ENCODE peak calls at places on chromosome 12, in four cellular contexts. One of them, this sample, is unnamed. For H3K4me1, the result is how much of the 10 kb centered on the place peaks cover.

GRCh38 chr12:34301251-34302130 is 279.2 kb downstream of the ALG10 start:
- DNase-seq in tibial nerve: no peak
- DNase-seq in lower lobe of right lung: peak
- DNase-seq in gastrocnemius medialis: no peak
- DNase-seq in this sample: no peak

GRCh38 chr12:95322335-95322734 is 104.7 kb downstream of the VEZT start:
- DNase-seq in lower lobe of right lung: no peak
- DNase-seq in tibial nerve: no peak
- DNase-seq in gastrocnemius medialis: no peak
- DNase-seq in this sample: no peak

GRCh38 chr12:62537544-62537943 is 70.9 kb downstream of the MON2 start:
- DNase-seq in gastrocnemius medialis: no peak
- DNase-seq in tibial nerve: no peak
- DNase-seq in lower lobe of right lung: no peak
- DNase-seq in this sample: no peak

GRCh38 chr12:30519535-30519934 is 176.1 kb downstream of the IPO8 start:
- DNase-seq in tibial nerve: no peak
- DNase-seq in gastrocnemius medialis: no peak
- DNase-seq in lower lobe of right lung: no peak
- DNase-seq in this sample: no peak

GRCh38 chr12:25976289-25976688 is 17.8 kb downstream of the RASSF8 start:
- DNase-seq in gastrocnemius medialis: peak
- DNase-seq in tibial nerve: no peak
- DNase-seq in lower lobe of right lung: no peak
- DNase-seq in this sample: no peak

GRCh38 chr12:67425394-67425793 is 156.2 kb downstream of the CAND1 start:
- DNase-seq in lower lobe of right lung: no peak
- DNase-seq in tibial nerve: no peak
- DNase-seq in gastrocnemius medialis: no peak
- DNase-seq in this sample: no peak

GRCh38 chr12:24631691-24632090 is 317.2 kb downstream of the BCAT1 start:
- DNase-seq in lower lobe of right lung: no peak
- DNase-seq in gastrocnemius medialis: no peak
- DNase-seq in tibial nerve: no peak
- DNase-seq in this sample: no peak

GRCh38 chr12:62215506-62215905 is 44.7 kb upstream of the USP15 start:
- DNase-seq in gastrocnemius medialis: no peak
- DNase-seq in lower lobe of right lung: no peak
- DNase-seq in tibial nerve: no peak
- DNase-seq in this sample: no peak

GRCh38 chr12:19970116-19970515 is 398.2 kb upstream of the PDE3A start:
- DNase-seq in tibial nerve: no peak
- DNase-seq in lower lobe of right lung: no peak
- DNase-seq in gastrocnemius medialis: no peak
- DNase-seq in this sample: no peak

GRCh38 chr12:60819794-60820193 is 1224.0 kb downstream of the SLC16A7 start:
- DNase-seq in tibial nerve: no peak
- DNase-seq in lower lobe of right lung: no peak
- DNase-seq in gastrocnemius medialis: no peak
- DNase-seq in this sample: no peak

GRCh38 chr12:65630555-65630954 is 193.7 kb upstream of the HMGA2 start:
- DNase-seq in tibial nerve: no peak
- DNase-seq in lower lobe of right lung: no peak
- DNase-seq in gastrocnemius medialis: no peak
- DNase-seq in this sample: no peak

GRCh38 chr12:88300931-88301330 is 158.8 kb downstream of the TMTC3 start:
- DNase-seq in gastrocnemius medialis: no peak
- DNase-seq in tibial nerve: no peak
- DNase-seq in lower lobe of right lung: no peak
- DNase-seq in this sample: no peak

GRCh38 chr12:121610239-121611149 is 15.8 kb upstream of the ORAI1 start:
- DNase-seq in lower lobe of right lung: no peak
- DNase-seq in gastrocnemius medialis: peak
- DNase-seq in tibial nerve: no peak
- DNase-seq in this sample: no peak

GRCh38 chr12:77746108-77746507 is 84.6 kb upstream of the NAV3 start:
- DNase-seq in tibial nerve: no peak
- DNase-seq in gastrocnemius medialis: no peak
- DNase-seq in lower lobe of right lung: no peak
- DNase-seq in this sample: no peak

GRCh38 chr12:106300761-106301160 is 1.8 kb upstream of the TCP11L2 start:
- DNase-seq in tibial nerve: no peak
- DNase-seq in lower lobe of right lung: no peak
- DNase-seq in gastrocnemius medialis: no peak
- DNase-seq in this sample: no peak

GRCh38 chr12:89873745-89874144 is 165.1 kb upstream of the ATP2B1 start:
- DNase-seq in tibial nerve: no peak
- DNase-seq in gastrocnemius medialis: no peak
- DNase-seq in lower lobe of right lung: no peak
- DNase-seq in this sample: no peak

GRCh38 chr12:14239935-14240872 is 125.3 kb upstream of the ATF7IP start:
- DNase-seq in gastrocnemius medialis: no peak
- DNase-seq in tibial nerve: no peak
- DNase-seq in lower lobe of right lung: peak
- DNase-seq in this sample: no peak

GRCh38 chr12:111135293-111135832 is 215.0 kb upstream of the MYL2 start:
- DNase-seq in gastrocnemius medialis: no peak
- DNase-seq in tibial nerve: no peak
- DNase-seq in lower lobe of right lung: no peak
- DNase-seq in this sample: no peak

GRCh38 chr12:27057543-27057942 is 24.8 kb downstream of the C12orf71 start:
- DNase-seq in tibial nerve: no peak
- DNase-seq in gastrocnemius medialis: no peak
- DNase-seq in lower lobe of right lung: no peak
- DNase-seq in this sample: no peak

GRCh38 chr12:111741235-111741812 is 25.4 kb upstream of the ALDH2 start:
- DNase-seq in gastrocnemius medialis: no peak
- DNase-seq in tibial nerve: no peak
- DNase-seq in lower lobe of right lung: no peak
- DNase-seq in this sample: no peak

GRCh38 chr12:123344086-123344485 is 20.6 kb downstream of the SBNO1 start:
- DNase-seq in lower lobe of right lung: no peak
- DNase-seq in gastrocnemius medialis: no peak
- DNase-seq in tibial nerve: no peak
- DNase-seq in this sample: no peak

GRCh38 chr12:92096346-92097136 is 49.1 kb downstream of the BTG1 start:
- DNase-seq in lower lobe of right lung: no peak
- DNase-seq in tibial nerve: no peak
- DNase-seq in gastrocnemius medialis: no peak
- DNase-seq in this sample: no peak

GRCh38 chr12:112275211-112275610 is 107.0 kb downstream of the HECTD4 start:
- DNase-seq in gastrocnemius medialis: no peak
- DNase-seq in lower lobe of right lung: no peak
- DNase-seq in tibial nerve: no peak
- DNase-seq in this sample: no peak

DNA sequence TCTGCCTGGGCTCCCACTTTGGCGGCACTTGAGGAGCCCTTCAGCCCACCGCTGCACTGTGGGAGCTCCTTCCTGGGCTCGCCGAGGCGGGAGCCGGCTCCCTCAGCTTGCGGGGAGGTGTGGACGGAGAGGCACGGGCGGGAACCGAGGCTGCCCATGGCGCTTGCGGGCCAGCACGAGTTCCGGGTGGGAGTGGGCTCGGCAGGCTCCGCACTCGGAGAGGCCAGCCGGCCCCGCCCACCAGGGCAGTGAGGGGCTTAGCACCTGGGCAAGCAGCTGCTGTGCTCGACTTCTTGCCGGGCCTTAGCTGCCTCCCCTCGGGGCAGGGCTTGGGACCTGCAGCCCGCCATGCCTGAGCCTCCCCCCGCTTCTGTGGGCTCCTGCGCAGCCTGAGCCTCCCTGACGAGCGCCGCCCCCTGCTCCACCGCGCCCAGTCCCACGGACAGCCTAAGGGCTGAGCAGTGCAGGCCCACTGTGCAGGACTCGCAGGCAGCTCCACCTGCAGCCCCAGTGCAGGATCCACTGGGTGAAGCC is 44.6 kb downstream of the R3HDM2 start:
- DNase-seq in lower lobe of right lung: no peak
- DNase-seq in gastrocnemius medialis: no peak
- DNase-seq in tibial nerve: no peak
- DNase-seq in this sample: no peak
- TF ChIP-seq CTCF in lower lobe of right lung: no peak
- TF ChIP-seq CTCF in gastrocnemius medialis: no peak
- TF ChIP-seq CTCF in tibial nerve: no peak
- TF ChIP-seq CTCF in this sample: no peak

DNA sequence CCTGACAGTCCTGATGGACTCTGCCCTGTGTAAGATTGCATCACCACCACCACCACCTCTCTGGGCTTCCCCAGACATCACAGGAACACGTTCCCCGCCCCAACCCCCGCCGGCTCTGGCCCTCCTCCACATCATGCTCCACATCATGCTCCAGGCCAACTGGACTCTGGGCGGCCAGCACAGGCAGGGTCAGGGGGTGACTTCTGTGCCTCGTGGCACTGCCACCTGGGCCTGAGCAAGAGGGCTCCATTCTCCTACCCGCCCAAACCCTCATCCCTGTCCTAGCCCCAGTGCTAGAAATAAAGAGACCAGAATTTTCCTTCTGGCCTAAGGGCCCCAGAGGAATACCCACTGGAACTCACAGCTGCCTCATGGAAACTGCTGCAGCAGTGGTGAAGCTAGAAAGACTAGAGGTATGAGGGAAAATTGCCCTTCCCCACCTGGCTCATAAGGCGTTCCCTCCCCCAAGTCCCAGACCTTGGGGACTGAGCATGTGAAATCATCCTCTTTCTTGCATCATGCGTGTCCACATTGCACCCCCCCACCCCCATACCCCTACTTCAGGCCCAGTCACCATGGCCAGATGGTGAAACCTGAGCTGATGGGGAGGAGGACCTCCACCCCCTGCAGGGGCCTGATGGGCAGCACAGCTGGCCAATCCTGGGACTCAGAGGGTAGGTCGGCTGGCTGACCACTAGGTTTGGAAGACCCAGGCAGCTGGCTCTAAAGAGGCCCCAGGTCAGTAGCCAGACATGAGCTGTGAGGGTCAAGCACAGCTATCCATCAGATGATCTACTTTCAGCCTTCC is at the start of gene INHBE:
- DNase-seq in lower lobe of right lung: no peak
- DNase-seq in gastrocnemius medialis: peak
- DNase-seq in tibial nerve: no peak
- DNase-seq in this sample: no peak
- H3K4me3 ChIP-seq in lower lobe of right lung: no peak
- H3K4me3 ChIP-seq in gastrocnemius medialis: no peak
- H3K4me3 ChIP-seq in tibial nerve: no peak
- H3K4me3 ChIP-seq in this sample: peak

DNA sequence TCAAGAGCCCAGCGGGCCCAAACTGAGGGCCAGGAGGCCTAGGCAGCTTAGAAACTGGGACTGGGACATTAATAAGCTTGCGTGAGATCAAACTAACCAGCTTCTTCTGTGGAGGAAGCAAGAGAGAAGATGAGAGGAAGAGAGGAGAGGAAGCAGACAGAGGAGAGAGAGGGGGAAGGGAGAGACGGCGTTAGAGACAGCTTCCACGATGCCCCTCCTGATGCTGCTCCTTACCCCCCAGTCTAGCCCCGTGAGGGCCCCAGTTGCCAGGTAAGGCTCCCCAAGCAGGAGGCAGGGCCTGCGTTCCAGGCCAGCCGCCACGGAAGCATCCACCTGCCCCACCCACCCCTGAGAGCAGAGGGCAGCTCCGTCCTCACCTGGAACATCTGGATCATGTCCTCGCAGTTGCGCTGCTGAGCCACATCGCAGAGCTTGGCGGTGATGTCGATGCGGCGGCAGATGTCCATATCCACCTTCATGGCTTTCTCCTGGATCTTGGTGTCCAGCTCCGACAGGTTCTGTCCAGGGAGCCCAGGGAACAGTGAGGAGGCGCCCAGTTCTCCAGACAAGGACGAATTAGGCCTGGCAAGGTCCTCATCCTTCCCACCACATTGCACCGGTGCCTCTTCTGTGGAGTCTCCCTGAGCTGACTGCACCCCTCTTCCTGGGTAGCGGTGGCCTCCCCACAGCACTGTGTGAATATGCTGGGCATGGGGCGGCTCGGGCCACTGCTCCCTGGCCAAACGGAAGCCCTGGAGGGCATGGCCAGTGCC is 6.3 kb downstream of the IFFO1 start:
- DNase-seq in lower lobe of right lung: no peak
- DNase-seq in gastrocnemius medialis: no peak
- DNase-seq in tibial nerve: no peak
- DNase-seq in this sample: no peak
- H3K4me1 ChIP-seq in lower lobe of right lung: half or more
- H3K4me1 ChIP-seq in gastrocnemius medialis: half or more
- H3K4me1 ChIP-seq in tibial nerve: under half
- H3K4me1 ChIP-seq in this sample: half or more

GRCh38 chr12:100646896-100647295 is 73.4 kb downstream of the GAS2L3 start:
- DNase-seq in lower lobe of right lung: no peak
- DNase-seq in tibial nerve: no peak
- DNase-seq in gastrocnemius medialis: no peak
- DNase-seq in this sample: no peak

GRCh38 chr12:100652488-100652887 is 79.0 kb downstream of the GAS2L3 start:
- DNase-seq in lower lobe of right lung: no peak
- DNase-seq in gastrocnemius medialis: no peak
- DNase-seq in tibial nerve: no peak
- DNase-seq in this sample: no peak

GRCh38 chr12:100651108-100651507 is 77.6 kb downstream of the GAS2L3 start:
- DNase-seq in gastrocnemius medialis: no peak
- DNase-seq in lower lobe of right lung: no peak
- DNase-seq in tibial nerve: no peak
- DNase-seq in this sample: no peak

GRCh38 chr12:100656141-100656540 is 82.7 kb downstream of the GAS2L3 start:
- DNase-seq in gastrocnemius medialis: no peak
- DNase-seq in lower lobe of right lung: no peak
- DNase-seq in tibial nerve: no peak
- DNase-seq in this sample: no peak

GRCh38 chr12:100651694-100652093 is 78.2 kb downstream of the GAS2L3 start:
- DNase-seq in gastrocnemius medialis: no peak
- DNase-seq in tibial nerve: no peak
- DNase-seq in lower lobe of right lung: no peak
- DNase-seq in this sample: no peak
- TF ChIP-seq CTCF in gastrocnemius medialis: no peak
- TF ChIP-seq CTCF in tibial nerve: no peak
- TF ChIP-seq CTCF in lower lobe of right lung: no peak
- TF ChIP-seq CTCF in this sample: no peak

DNA sequence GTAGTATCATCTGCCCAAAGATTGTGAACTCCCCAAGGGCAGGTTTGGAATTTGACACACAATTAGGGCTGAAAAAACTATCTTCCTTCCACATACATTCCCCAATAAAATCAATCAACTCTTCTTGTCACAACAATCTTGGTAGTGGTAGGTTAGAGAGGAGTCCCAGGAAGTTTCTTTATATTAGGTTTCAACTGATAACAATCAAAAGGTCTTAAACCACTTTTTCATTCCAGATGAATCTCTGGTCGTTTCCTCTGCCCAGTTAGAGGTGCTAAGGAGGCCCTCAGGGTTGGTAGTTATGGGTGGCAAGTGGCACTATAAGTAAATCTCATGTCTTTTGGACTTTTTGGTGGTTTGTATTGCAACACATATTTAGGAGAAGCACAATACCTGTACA is 1.7 kb upstream of the SLC38A2 start:
- DNase-seq in lower lobe of right lung: no peak
- DNase-seq in tibial nerve: no peak
- DNase-seq in gastrocnemius medialis: no peak
- DNase-seq in this sample: no peak
- H3K4me3 ChIP-seq in lower lobe of right lung: no peak
- H3K4me3 ChIP-seq in tibial nerve: no peak
- H3K4me3 ChIP-seq in gastrocnemius medialis: no peak
- H3K4me3 ChIP-seq in this sample: no peak

This sample was measured in thoracic aorta.